ENCODE peak calls at places on chromosomes 16 and 17, in seven cellular contexts. E is right atrium auricular region; G is AG09309; Y is tibial artery; A is H1; H is thoracic aorta; T is effector memory CD4-positive, alpha-beta T cell. W is an unnamed sample.

GRCh38 chr17:46894476-46895151 is 28.3 kb upstream of the GOSR2 start:
- DNase-seq in E (no peak), G (no peak), Y (no peak), A (peak), H (no peak), T (no peak), W (no peak)

GRCh38 chr16:27718136-27718766 is 168.3 kb downstream of the KATNIP start:
- DNase-seq in E (no peak), G (no peak), Y (no peak), A (no peak), H (no peak), T (no peak), W (no peak)

GRCh38 chr16:57131351-57131970 is 39.1 kb downstream of the CPNE2 start:
- DNase-seq in E (no peak), G (no peak), Y (no peak), A (no peak), H (no peak), T (no peak), W (no peak)

GRCh38 chr17:58606934-58607333 is 84.9 kb downstream of the TEX14 start:
- DNase-seq in E (no peak), G (no peak), Y (no peak), A (no peak), H (no peak), T (no peak), W (no peak)

GRCh38 chr16:4487955-4488481 is 11.8 kb downstream of the HMOX2 start:
- DNase-seq in E (no peak), G (no peak), Y (no peak), A (no peak), H (no peak), T (no peak), W (no peak)

GRCh38 chr17:36566081-36566480 is 21.4 kb downstream of the GGNBP2 start:
- DNase-seq in E (no peak), G (no peak), Y (no peak), A (no peak), H (no peak), T (no peak), W (no peak)

GRCh38 chr16:55179858-55180585 is 144.0 kb upstream of the IRX6 start:
- DNase-seq in E (no peak), G (no peak), Y (no peak), A (no peak), H (no peak), T (no peak), W (no peak)

GRCh38 chr16:66388350-66389139 is 22.1 kb downstream of the CDH5 start:
- DNase-seq in E (no peak), G (no peak), Y (peak), A (no peak), H (no peak), T (no peak), W (no peak)

GRCh38 chr17:57422574-57423164 is 166.3 kb downstream of the MSI2 start:
- DNase-seq in E (no peak), G (peak), Y (peak), A (no peak), H (peak), T (no peak), W (no peak)

GRCh38 chr16:54277845-54278703 is 8.5 kb downstream of the IRX3 start:
- DNase-seq in E (no peak), G (no peak), Y (peak), A (no peak), H (no peak), T (no peak), W (peak)

GRCh38 chr17:9183297-9183696 is 162.0 kb downstream of the NTN1 start:
- DNase-seq in E (no peak), G (no peak), Y (no peak), A (no peak), H (no peak), T (no peak), W (no peak)

GRCh38 chr17:1511756-1512321 is 4.6 kb downstream of the INPP5K start:
- DNase-seq in E (no peak), G (no peak), Y (peak), A (no peak), H (no peak), T (no peak), W (no peak)

GRCh38 chr17:68697850-68698313 is 96.7 kb upstream of the FAM20A start:
- DNase-seq in E (no peak), G (no peak), Y (no peak), A (no peak), H (no peak), T (no peak), W (no peak)

GRCh38 chr17:20775331-20775730 is 195.8 kb downstream of the CDRT15L2 start:
- DNase-seq in E (no peak), G (no peak), Y (no peak), A (no peak), H (no peak), T (no peak), W (no peak)

GRCh38 chr16:84517366-84517765 is 12.9 kb upstream of the MEAK7 start:
- DNase-seq in E (no peak), G (no peak), Y (no peak), A (no peak), H (no peak), T (no peak), W (no peak)

GRCh38 chr16:88448461-88449266 is 4.4 kb upstream of the ZFPM1 start:
- DNase-seq in E (no peak), G (no peak), Y (no peak), A (no peak), H (no peak), T (no peak), W (no peak)

GRCh38 chr16:9115277-9115676 is 23.8 kb downstream of the HAPSTR1 start:
- DNase-seq in E (no peak), G (no peak), Y (no peak), A (no peak), H (no peak), T (no peak), W (no peak)

GRCh38 chr17:15782809-15783208 is 50.7 kb downstream of the TBC1D26 start:
- DNase-seq in E (no peak), G (no peak), Y (peak), A (no peak), H (no peak), T (no peak), W (no peak)

GRCh38 chr16:61726125-61726524 is 310.1 kb downstream of the CDH8 start:
- DNase-seq in E (no peak), G (no peak), Y (no peak), A (no peak), H (no peak), T (no peak), W (no peak)

GRCh38 chr16:85571563-85571812 is 41.6 kb upstream of the GSE1 start:
- DNase-seq in E (no peak), G (no peak), Y (no peak), A (no peak), H (no peak), T (no peak), W (no peak)

GRCh38 chr17:75512946-75513666 is 2.2 kb downstream of the CASKIN2 start:
- DNase-seq in E (no peak), G (no peak), Y (no peak), A (no peak), H (no peak), T (no peak), W (no peak)

GRCh38 chr17:74850914-74851313 is 8.8 kb downstream of the GRIN2C start:
- DNase-seq in E (no peak), G (no peak), Y (no peak), A (no peak), H (no peak), T (no peak), W (no peak)

GRCh38 chr17:14119546-14119945 is 50.2 kb downstream of the COX10 start:
- DNase-seq in E (no peak), G (no peak), Y (no peak), A (no peak), H (no peak), T (no peak), W (no peak)

GRCh38 chr16:88010971-88011483 is 59.8 kb downstream of the BANP start:
- DNase-seq in E (no peak), G (no peak), Y (peak), A (no peak), H (no peak), T (no peak), W (no peak)

GRCh38 chr16:24819462-24820040 is 26.2 kb upstream of the SLC5A11 start:
- DNase-seq in E (no peak), G (no peak), Y (no peak), A (no peak), H (no peak), T (no peak), W (no peak)

GRCh38 chr17:28878981-28879380 is 18.6 kb downstream of the FLOT2 start:
- DNase-seq in E (no peak), G (no peak), Y (no peak), A (peak), H (no peak), T (no peak), W (no peak)

GRCh38 chr17:42405963-42406495 is 17.0 kb downstream of the CAVIN1 start:
- DNase-seq in E (peak), G (peak), Y (peak), A (peak), H (no peak), T (peak), W (peak)
- H3K4me3 ChIP-seq in E (no peak), G (no peak), Y (no peak), A (no peak), H (no peak), T (no peak), W (no peak)

DNA sequence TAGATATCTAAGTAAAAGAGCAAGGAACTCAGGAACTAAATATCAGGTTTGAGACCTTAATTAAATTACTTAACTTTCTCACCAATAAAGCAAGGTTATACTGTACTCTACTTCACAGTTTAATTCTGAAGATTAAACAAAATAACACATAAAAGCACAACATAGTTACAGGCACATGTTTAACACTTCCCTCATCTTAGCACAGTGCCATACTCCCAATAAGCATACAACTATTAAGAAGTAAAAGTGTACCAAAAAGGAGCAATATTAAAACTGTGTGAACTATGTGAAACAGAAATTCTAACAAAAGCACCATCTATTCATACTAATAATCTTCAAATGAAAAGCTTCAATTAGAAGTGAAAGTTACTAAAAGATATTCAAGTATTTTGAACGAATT is 2.2 kb downstream of the APPBP2 start:
- DNase-seq in E (no peak), G (no peak), Y (no peak), A (no peak), H (no peak), T (no peak), W (no peak)
- H3K4me3 ChIP-seq in E (no peak), G (peak), Y (peak), A (peak), H (peak), T (no peak), W (no peak)

DNA sequence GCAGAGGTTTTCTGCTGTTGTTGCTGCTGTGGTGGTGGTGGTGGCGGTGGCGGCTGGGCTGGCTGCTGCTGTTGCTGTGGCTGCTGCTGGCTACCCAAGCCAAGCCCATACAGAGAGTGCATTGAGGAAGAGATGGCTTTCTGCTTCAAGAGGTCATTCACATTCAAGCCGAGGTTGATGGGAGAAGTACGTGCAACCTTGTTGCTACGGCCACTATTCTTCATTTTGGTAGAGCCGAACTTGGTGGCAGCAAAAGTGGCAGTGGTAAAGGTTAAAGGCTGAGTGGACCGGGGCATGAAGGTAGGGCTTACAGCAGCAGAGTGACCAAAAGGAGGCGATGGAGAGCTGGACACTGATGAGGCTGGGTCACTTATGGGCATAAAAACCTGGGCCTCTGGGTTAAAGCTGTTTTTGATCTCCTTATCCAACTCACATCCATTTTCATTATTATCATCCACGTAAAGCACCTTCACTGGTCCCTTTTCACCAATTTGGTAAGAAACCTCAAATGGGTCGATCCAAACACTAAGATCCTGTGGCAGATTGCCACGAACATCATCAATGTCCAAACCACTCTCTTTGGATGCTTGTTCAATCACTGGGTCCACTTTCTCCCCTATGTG is 2.8 kb downstream of the TOB1 start:
- DNase-seq in E (no peak), G (no peak), Y (no peak), A (peak), H (no peak), T (no peak), W (no peak)
- H3K4me3 ChIP-seq in E (peak), G (no peak), Y (peak), A (peak), H (peak), T (peak), W (no peak)

DNA sequence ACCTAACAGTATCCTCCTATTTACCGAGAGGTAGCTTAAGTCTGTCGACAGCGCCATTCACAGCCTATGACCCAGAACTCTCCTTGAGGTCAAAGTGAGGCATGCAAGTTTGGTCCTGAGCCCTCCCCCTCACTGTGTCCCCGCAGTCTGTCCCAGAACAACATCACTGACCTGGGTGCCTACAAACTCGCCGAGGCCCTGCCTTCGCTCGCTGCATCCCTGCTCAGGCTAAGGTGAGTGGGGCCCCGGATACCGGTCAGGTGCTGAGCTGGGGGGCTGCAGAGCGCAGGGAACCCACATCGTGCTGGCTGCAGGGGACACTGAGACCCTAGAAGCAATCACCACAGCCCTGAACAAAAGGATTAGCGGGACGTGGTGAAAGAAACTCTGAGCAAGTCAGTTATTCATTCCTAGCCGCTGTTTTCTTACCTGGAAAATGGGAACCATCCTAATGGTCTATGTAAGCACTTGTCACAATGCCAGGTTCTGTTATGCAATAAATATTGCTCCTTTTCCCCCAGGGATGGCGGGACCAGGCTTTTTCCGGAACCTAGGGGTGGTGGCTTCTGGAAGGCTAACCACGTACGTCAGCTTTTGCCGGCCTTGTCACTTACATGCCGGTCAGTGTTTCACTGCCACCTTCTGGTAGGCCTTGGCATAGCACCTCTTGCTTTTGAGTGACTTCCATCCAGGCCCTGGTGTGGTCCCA is 23.8 kb downstream of the DEXI start:
- DNase-seq in E (peak), G (peak), Y (peak), A (peak), H (peak), T (peak), W (peak)
- H3K4me3 ChIP-seq in E (no peak), G (no peak), Y (peak), A (no peak), H (peak), T (no peak), W (no peak)

W was measured in Jurkat, Clone E6-1.